ENCODE peak calls at places on chromosomes 6 and 20, in eight cellular contexts. D is ACHN, U is smooth muscle cell of the brain vasculature, F is RWPE1, N is HepG2, B is astrocyte of the spinal cord, A is amniotic stem cell, C is OCI-LY7. V is an unnamed sample.

GRCh38 chr6:133456934-133457333 is 215.8 kb downstream of the EYA4 start:
- DNase-seq in C (no peak), N (no peak), U (no peak), F (no peak), B (no peak), D (no peak), A (no peak), V (no peak)

GRCh38 chr6:53312355-53312754 is 36.4 kb downstream of the ELOVL5 start:
- DNase-seq in D (no peak), F (no peak), A (no peak), N (no peak), U (no peak), C (peak; percentile 72), B (no peak), V (no peak)

GRCh38 chr6:75934643-75935472 is 137.6 kb downstream of the IMPG1 start:
- DNase-seq in A (peak; percentile 62), D (peak; percentile 69), C (peak; percentile 61), U (peak; percentile 44), F (peak; percentile 74), B (peak; percentile 83), N (peak; percentile 70), V (peak; percentile 82)

GRCh38 chr6:40414617-40415016 is 172.5 kb downstream of the LRFN2 start:
- DNase-seq in U (no peak), C (no peak), A (no peak), F (no peak), N (no peak), B (no peak), D (no peak), V (no peak)

GRCh38 chr20:663315-664090 is 10.5 kb upstream of the SRXN1 start:
- DNase-seq in D (no peak), A (no peak), F (no peak), C (no peak), U (no peak), B (no peak), N (no peak), V (no peak)

GRCh38 chr6:15510536-15511247 is 152.1 kb downstream of the DTNBP1 start:
- DNase-seq in U (no peak), N (no peak), C (no peak), F (no peak), A (no peak), D (no peak), B (no peak), V (no peak)

GRCh38 chr6:2945069-2945452 is 26.3 kb downstream of the SERPINB6 start:
- DNase-seq in D (no peak), N (no peak), F (no peak), U (no peak), B (no peak), C (peak; percentile 40), A (no peak), V (no peak)

GRCh38 chr6:89310929-89311328 is 4.2 kb downstream of the GABRR2 start:
- DNase-seq in B (peak; percentile 13), N (no peak), U (no peak), D (no peak), F (peak; percentile 39), C (no peak), A (peak; percentile 62), V (no peak)

V was measured in NCI-H345.